ENCODE peak calls at places on chromosome 9, in seven cellular contexts. V is HCEC 1CT, I is lung, F is SJSA1, P is T-helper 1 cell, O is kidney epithelial cell, A is T1000. D is an unnamed sample.

GRCh38 chr9:126612329-126612812 is 1.4 kb upstream of the LMX1B start:
- DNase-seq in O (no peak), F (no peak), I (no peak), P (no peak), V (no peak), A (no peak), D (no peak)

GRCh38 chr9:18358325-18358724 is 115.6 kb upstream of the ADAMTSL1 start:
- DNase-seq in A (no peak), I (no peak), P (no peak), V (peak; percentile 17), O (no peak), F (no peak), D (no peak)

GRCh38 chr9:92607773-92608172 is 62.2 kb downstream of the IPPK start:
- DNase-seq in V (peak; percentile 80), A (no peak), F (peak; percentile 34), O (no peak), I (no peak), P (no peak), D (no peak)

GRCh38 chr9:73714294-73714693 is 562.6 kb downstream of the ANXA1 start:
- DNase-seq in A (no peak), I (no peak), P (no peak), O (peak; percentile 14), V (peak; percentile 81), F (no peak), D (no peak)

GRCh38 chr9:3879731-3880493 is 354.1 kb upstream of the RFX3 start:
- DNase-seq in A (no peak), I (no peak), F (no peak), O (no peak), V (no peak), P (no peak), D (no peak)

GRCh38 chr9:123375725-123376132 is 19.7 kb downstream of the CRB2 start:
- DNase-seq in O (peak; percentile 70), P (no peak), A (no peak), F (no peak), V (no peak), I (no peak), D (no peak)

GRCh38 chr9:38424918-38425317 is 664 bp upstream of the IGFBPL1 start:
- DNase-seq in O (no peak), V (no peak), I (no peak), A (no peak), F (no peak), P (no peak), D (no peak)

GRCh38 chr9:8114826-8115225 is 315.2 kb upstream of the DMAC1 start:
- DNase-seq in A (no peak), O (no peak), I (no peak), P (no peak), V (no peak), F (no peak), D (no peak)

GRCh38 chr9:111965566-111966019 is 69.0 kb downstream of the UGCG start:
- DNase-seq in A (peak; percentile 53), V (peak; percentile 98), I (no peak), O (peak; percentile 99), P (no peak), F (peak; percentile 95), D (peak; percentile 79)

GRCh38 chr9:100394032-100394695 is 32.8 kb upstream of the MSANTD3 start:
- DNase-seq in O (no peak), F (no peak), I (no peak), A (no peak), V (no peak), P (no peak), D (no peak)

GRCh38 chr9:117414220-117414905 is 494 bp downstream of the ASTN2 start:
- DNase-seq in O (no peak), F (no peak), V (no peak), P (no peak), A (no peak), I (no peak), D (no peak)

GRCh38 chr9:129141066-129142041 is 30.1 kb downstream of the PTPA start:
- DNase-seq in V (peak; percentile 86), P (no peak), O (peak; percentile 94), F (peak; percentile 71), I (peak; percentile 52), A (no peak), D (no peak)

GRCh38 chr9:110897899-110898298 is 140.4 kb downstream of the LPAR1 start:
- DNase-seq in F (no peak), O (no peak), V (no peak), A (no peak), P (no peak), I (no peak), D (no peak)

D was measured in SW 1271.